ENCODE peak calls at places on chromosome 22, in four cellular contexts. R is K562, C is HepG2, D is H1. W is an unnamed sample.

GRCh38 chr22:47133263-47133662 is 370.8 kb downstream of the TBC1D22A start:
- DNase-seq in C (no peak), D (no peak), R (no peak), W (no peak)

GRCh38 chr22:20267441-20268288 is 453 bp downstream of the RTN4R start:
- DNase-seq in D (no peak), C (no peak), R (peak), W (peak)

GRCh38 chr22:45239378-45240136 is 1.1 kb downstream of the KIAA0930 start:
- DNase-seq in D (no peak), R (no peak), C (no peak), W (no peak)

GRCh38 chr22:29722587-29722986 is 2.8 kb downstream of the CABP7 start:
- DNase-seq in D (no peak), R (no peak), C (no peak), W (no peak)

GRCh38 chr22:23237841-23238240 is 57.5 kb downstream of the BCR start:
- DNase-seq in R (no peak), D (no peak), C (no peak), W (no peak)

GRCh38 chr22:20406686-20407408 is 12.9 kb downstream of the ZNF74 start:
- DNase-seq in R (no peak), D (no peak), C (no peak), W (no peak)

GRCh38 chr22:49373801-49374226 is 453.9 kb downstream of the BRD1 start:
- DNase-seq in C (no peak), R (no peak), D (no peak), W (no peak)

GRCh38 chr22:43211941-43212433 is 25.1 kb upstream of the TTLL12 start:
- DNase-seq in D (no peak), C (no peak), R (no peak), W (no peak)

GRCh38 chr22:48099251-48099650 is 1336.8 kb downstream of the TBC1D22A start:
- DNase-seq in D (no peak), C (no peak), R (no peak), W (no peak)

GRCh38 chr22:46974077-46974476 is 211.6 kb downstream of the TBC1D22A start:
- DNase-seq in D (no peak), R (no peak), C (no peak), W (no peak)

GRCh38 chr22:20645954-20646353 is 128.0 kb upstream of the SERPIND1 start:
- DNase-seq in R (no peak), C (no peak), D (no peak), W (no peak)

GRCh38 chr22:46023558-46023981 is 46.6 kb upstream of the WNT7B start:
- DNase-seq in C (no peak), R (no peak), D (no peak), W (no peak)

GRCh38 chr22:49514656-49515055 is 313.0 kb downstream of the BRD1 start:
- DNase-seq in R (no peak), D (no peak), C (no peak), W (no peak)

GRCh38 chr22:28017859-28018258 is 98.8 kb upstream of the PITPNB start:
- DNase-seq in D (no peak), C (no peak), R (no peak), W (no peak)

GRCh38 chr22:27391092-27391770 is 410.3 kb downstream of the MN1 start:
- DNase-seq in C (no peak), R (no peak), D (no peak), W (no peak)

GRCh38 chr22:37045958-37046357 is 5.6 kb upstream of the KCTD17 start:
- DNase-seq in C (no peak), D (no peak), R (no peak), W (peak)
- TF ChIP-seq RNF2 in C (no peak), D (no peak), R (no peak), W (no peak)

GRCh38 chr22:39901519-39902146 is 749 bp downstream of the GRAP2 start:
- DNase-seq in D (no peak), C (no peak), R (no peak), W (no peak)
- TF ChIP-seq RNF2 in D (no peak), C (no peak), R (no peak), W (no peak)

GRCh38 chr22:31271485-31271884 is 20.8 kb downstream of the PIK3IP1 start:
- DNase-seq in C (peak), R (no peak), D (no peak), W (no peak)

GRCh38 chr22:31271026-31271425 is 21.3 kb downstream of the PIK3IP1 start:
- DNase-seq in C (no peak), R (no peak), D (no peak), W (no peak)

GRCh38 chr22:31274017-31274416 is 18.3 kb downstream of the PIK3IP1 start:
- DNase-seq in C (no peak), D (no peak), R (no peak), W (no peak)

GRCh38 chr22:31275018-31275417 is 17.3 kb downstream of the PIK3IP1 start:
- DNase-seq in C (no peak), R (no peak), D (no peak), W (no peak)

DNA sequence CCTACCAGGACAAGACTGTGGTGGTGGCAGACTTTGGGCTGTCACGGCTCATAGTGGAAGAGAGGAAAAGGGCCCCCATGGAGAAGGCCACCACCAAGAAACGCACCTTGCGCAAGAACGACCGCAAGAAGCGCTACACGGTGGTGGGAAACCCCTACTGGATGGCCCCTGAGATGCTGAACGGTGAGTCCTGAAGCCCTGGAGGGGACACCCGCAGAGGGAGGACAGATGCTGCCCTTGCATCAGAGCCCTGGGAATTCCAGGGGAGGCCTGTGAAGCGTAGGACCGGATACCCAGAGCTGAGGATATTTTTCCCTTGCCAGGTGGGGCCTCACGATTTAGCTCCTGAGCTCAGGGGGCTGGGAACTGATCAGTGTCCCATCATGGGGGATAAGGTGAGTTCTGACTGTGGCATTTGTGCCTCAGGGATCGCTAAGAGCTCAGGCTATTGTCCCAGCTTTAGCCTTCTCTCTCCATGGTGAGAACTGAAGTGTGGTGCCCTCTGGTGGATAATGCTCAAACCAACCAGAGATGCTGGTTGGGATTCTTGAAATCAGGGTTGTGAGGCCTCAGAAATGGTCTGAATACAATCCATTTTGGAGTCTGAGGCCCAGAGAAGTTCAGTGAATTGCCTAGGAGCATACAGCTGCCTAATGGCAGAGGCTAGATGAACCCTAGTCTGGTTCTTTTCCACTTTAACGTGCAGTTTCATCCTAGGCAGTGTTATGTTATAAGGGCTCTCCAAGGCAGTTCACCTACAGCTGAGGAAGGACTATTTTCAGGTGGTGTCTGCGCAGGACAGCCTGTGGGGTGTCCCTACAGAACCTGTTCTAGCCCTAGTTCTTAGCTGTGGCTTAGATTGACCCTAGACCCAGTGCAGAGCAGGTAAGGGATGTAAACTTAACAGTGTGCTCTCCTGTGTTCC is 19.5 kb downstream of the PIK3IP1 start:
- DNase-seq in C (peak), D (no peak), R (peak), W (peak)
- TF ChIP-seq RNF2 in C (no peak), D (no peak), R (no peak), W (no peak)

GRCh38 chr22:17493384-17493981 is 69.8 kb upstream of the SLC25A18 start:
- DNase-seq in R (no peak), D (no peak), C (no peak), W (no peak)
- TF ChIP-seq RNF2 in R (no peak), D (no peak), C (no peak), W (no peak)

DNA sequence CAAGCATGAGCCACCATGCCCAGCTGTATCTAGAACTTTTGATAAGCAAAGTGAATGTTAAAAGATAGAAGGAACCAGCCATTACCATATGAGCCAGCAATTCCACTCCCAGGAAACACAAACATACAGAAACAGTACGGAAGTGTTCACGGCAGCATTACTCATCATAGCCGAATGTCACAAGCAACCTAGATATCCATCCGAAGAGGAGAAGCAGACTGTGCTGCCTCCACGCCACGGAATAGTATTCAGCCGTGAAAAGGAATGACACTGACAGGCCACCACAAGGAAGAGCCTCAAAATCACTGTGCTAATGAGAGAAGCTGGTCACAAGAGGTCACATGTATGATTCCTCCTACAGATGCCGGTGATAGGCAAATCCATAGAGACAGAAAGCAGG is 17.6 kb upstream of the MGAT3 start:
- DNase-seq in D (no peak), R (peak), C (peak), W (no peak)
- TF ChIP-seq RNF2 in D (no peak), R (no peak), C (no peak), W (no peak)

GRCh38 chr22:24752091-24752623 is 22.4 kb downstream of the PIWIL3 start:
- DNase-seq in R (peak), C (no peak), D (no peak), W (no peak)
- TF ChIP-seq RNF2 in R (no peak), C (no peak), D (no peak), W (no peak)

GRCh38 chr22:25407859-25408229 is 156.6 kb upstream of the GRK3 start:
- DNase-seq in C (no peak), R (no peak), D (no peak), W (no peak)
- TF ChIP-seq RNF2 in C (no peak), R (no peak), D (no peak), W (no peak)

GRCh38 chr22:36425977-36426523 is 38.3 kb upstream of the MYH9 start:
- DNase-seq in R (peak), D (no peak), C (peak), W (peak)
- TF ChIP-seq RNF2 in R (no peak), D (no peak), C (no peak), W (no peak)

GRCh38 chr22:17638182-17638431 is 450 bp upstream of the BCL2L13 start:
- DNase-seq in D (no peak), R (no peak), C (no peak), W (peak)
- TF ChIP-seq RNF2 in D (no peak), R (no peak), C (no peak), W (no peak)

W was measured in A549.